ENCODE peak calls at places on chromosomes 5 and 9, in five cellular contexts. One of them, this sample, is unnamed.

GRCh38 chr5:98416541-98416940 is 356.9 kb upstream of the RGMB start:
- DNase-seq in EH: peak
- DNase-seq in A673: no peak
- DNase-seq in NCI-H1105 treated with DMSO at 0.1 percent for 48 hours: no peak
- DNase-seq in CD4-positive, alpha-beta T cell: no peak
- DNase-seq in this sample: no peak

GRCh38 chr9:36543916-36544315 is 28.8 kb upstream of the MELK start:
- DNase-seq in A673: no peak
- DNase-seq in NCI-H1105 treated with DMSO at 0.1 percent for 48 hours: no peak
- DNase-seq in EH: peak
- DNase-seq in CD4-positive, alpha-beta T cell: no peak
- DNase-seq in this sample: no peak

GRCh38 chr5:174571662-174572397 is 152.6 kb upstream of the MSX2 start:
- DNase-seq in EH: peak
- DNase-seq in A673: peak
- DNase-seq in CD4-positive, alpha-beta T cell: no peak
- DNase-seq in NCI-H1105 treated with DMSO at 0.1 percent for 48 hours: no peak
- DNase-seq in this sample: peak

GRCh38 chr9:101574773-101575333 is 19.9 kb downstream of the PPP3R2 start:
- DNase-seq in CD4-positive, alpha-beta T cell: no peak
- DNase-seq in EH: no peak
- DNase-seq in A673: no peak
- DNase-seq in NCI-H1105 treated with DMSO at 0.1 percent for 48 hours: no peak
- DNase-seq in this sample: no peak

GRCh38 chr9:94993141-94993820 is 266.8 kb downstream of the AOPEP start:
- DNase-seq in CD4-positive, alpha-beta T cell: no peak
- DNase-seq in NCI-H1105 treated with DMSO at 0.1 percent for 48 hours: no peak
- DNase-seq in A673: no peak
- DNase-seq in EH: peak
- DNase-seq in this sample: no peak

GRCh38 chr5:65823174-65823573 is 101.2 kb downstream of the NLN start:
- DNase-seq in A673: no peak
- DNase-seq in NCI-H1105 treated with DMSO at 0.1 percent for 48 hours: no peak
- DNase-seq in EH: peak
- DNase-seq in CD4-positive, alpha-beta T cell: no peak
- DNase-seq in this sample: no peak

GRCh38 chr5:168269950-168270349 is 21.5 kb upstream of the WWC1 start:
- DNase-seq in CD4-positive, alpha-beta T cell: no peak
- DNase-seq in EH: no peak
- DNase-seq in NCI-H1105 treated with DMSO at 0.1 percent for 48 hours: no peak
- DNase-seq in A673: no peak
- DNase-seq in this sample: no peak

GRCh38 chr5:168364151-168364661 is 72.8 kb downstream of the WWC1 start:
- DNase-seq in NCI-H1105 treated with DMSO at 0.1 percent for 48 hours: no peak
- DNase-seq in A673: no peak
- DNase-seq in CD4-positive, alpha-beta T cell: no peak
- DNase-seq in EH: peak
- DNase-seq in this sample: no peak

GRCh38 chr9:116087246-116087645 is 66.3 kb upstream of the PAPPA start:
- DNase-seq in CD4-positive, alpha-beta T cell: no peak
- DNase-seq in EH: peak
- DNase-seq in A673: peak
- DNase-seq in NCI-H1105 treated with DMSO at 0.1 percent for 48 hours: peak
- DNase-seq in this sample: no peak

This sample was measured in osteoblast.